ENCODE peak calls at places on chromosomes 6 and 20, in six cellular contexts. T is GM23248, Z is SK-N-SH, G is HCT116, I is MM.1S, A is neural progenitor cell. J is an unnamed sample.
A peak's percentile ranks its signal among the peaks of the same experiment; 100 is the strongest.

GRCh38 chr6:26330835-26331808 is 33.9 kb upstream of the BTN3A2 start:
- DNase-seq in T (peak; percentile 33), Z (peak; percentile 9), G (no peak), I (no peak), A (no peak), J (peak; percentile 88)

GRCh38 chr6:16274519-16275229 is 36.3 kb downstream of the GMPR start:
- DNase-seq in T (no peak), Z (no peak), G (no peak), I (no peak), A (no peak), J (no peak)

GRCh38 chr6:92667843-92668242 is 751.5 kb downstream of the EPHA7 start:
- DNase-seq in T (no peak), Z (no peak), G (no peak), I (no peak), A (no peak), J (no peak)

GRCh38 chr20:46545077-46545826 is 5.2 kb downstream of the OCSTAMP start:
- DNase-seq in T (peak; percentile 15), Z (no peak), G (no peak), I (peak; percentile 92), A (no peak), J (no peak)

GRCh38 chr6:63347599-63347998 is 27.8 kb upstream of the LGSN start:
- DNase-seq in T (peak; percentile 94), Z (no peak), G (peak; percentile 49), I (no peak), A (no peak), J (peak; percentile 83)

GRCh38 chr20:24402234-24402633 is 67.2 kb upstream of the SYNDIG1 start:
- DNase-seq in T (no peak), Z (no peak), G (no peak), I (no peak), A (no peak), J (no peak)

GRCh38 chr20:23446505-23446904 is 6.2 kb downstream of the CST11 start:
- DNase-seq in T (peak; percentile 40), Z (peak; percentile 46), G (peak; percentile 35), I (peak; percentile 29), A (peak; percentile 86), J (peak; percentile 60)

GRCh38 chr6:161630674-161631073 is 356.8 kb upstream of the AGPAT4 start:
- DNase-seq in T (peak; percentile 42), Z (no peak), G (no peak), I (no peak), A (no peak), J (no peak)

GRCh38 chr6:39339111-39339510 is 16.6 kb upstream of the KCNK16 start:
- DNase-seq in T (no peak), Z (no peak), G (no peak), I (no peak), A (no peak), J (no peak)

GRCh38 chr6:111600588-111601440 is 4.9 kb downstream of the TRAF3IP2 start:
- DNase-seq in T (peak; percentile 76), Z (no peak), G (no peak), I (no peak), A (no peak), J (no peak)

GRCh38 chr6:56766806-56767178 is 124.1 kb upstream of the DST start:
- DNase-seq in T (peak; percentile 76), Z (no peak), G (no peak), I (peak; percentile 96), A (no peak), J (peak; percentile 72)

GRCh38 chr6:2738373-2738979 is 12.2 kb downstream of the MYLK4 start:
- DNase-seq in T (peak; percentile 71), Z (peak; percentile 55), G (peak; percentile 41), I (peak; percentile 19), A (peak; percentile 78), J (peak; percentile 80)

GRCh38 chr6:84897874-84898635 is 133.7 kb upstream of the TBX18 start:
- DNase-seq in T (peak; percentile 82), Z (no peak), G (no peak), I (no peak), A (no peak), J (peak; percentile 67)

GRCh38 chr6:137715589-137716045 is 151.4 kb upstream of the TNFAIP3 start:
- DNase-seq in T (peak; percentile 68), Z (no peak), G (no peak), I (no peak), A (no peak), J (no peak)

GRCh38 chr6:113978084-113978675 is 7.2 kb upstream of the HDAC2 start:
- DNase-seq in T (no peak), Z (no peak), G (no peak), I (no peak), A (no peak), J (no peak)

GRCh38 chr6:10403385-10404106 is 11.3 kb downstream of the TFAP2A start:
- DNase-seq in T (peak; percentile 89), Z (no peak), G (no peak), I (no peak), A (no peak), J (peak; percentile 94)

GRCh38 chr6:113530769-113531168 is 326.4 kb upstream of the MARCKS start:
- DNase-seq in T (peak; percentile 89), Z (no peak), G (no peak), I (no peak), A (no peak), J (peak; percentile 66)

GRCh38 chr6:134132494-134133141 is 80.2 kb upstream of the SLC2A12 start:
- DNase-seq in T (no peak), Z (no peak), G (no peak), I (peak; percentile 76), A (no peak), J (no peak)

GRCh38 chr6:90156861-90157260 is 139.8 kb downstream of the BACH2 start:
- DNase-seq in T (no peak), Z (no peak), G (no peak), I (no peak), A (no peak), J (peak; percentile 39)

GRCh38 chr6:15299430-15300131 is 53.7 kb downstream of the JARID2 start:
- DNase-seq in T (peak; percentile 48), Z (no peak), G (no peak), I (peak; percentile 64), A (no peak), J (peak; percentile 34)

GRCh38 chr6:128888444-128889175 is 5.7 kb downstream of the LAMA2 start:
- DNase-seq in T (no peak), Z (no peak), G (no peak), I (no peak), A (no peak), J (no peak)

GRCh38 chr6:88538130-88538706 is 372.1 kb upstream of the CNR1 start:
- DNase-seq in T (peak; percentile 20), Z (no peak), G (no peak), I (no peak), A (peak; percentile 80), J (peak; percentile 6)

GRCh38 chr20:55881204-55881603 is 124.1 kb downstream of the CBLN4 start:
- DNase-seq in T (no peak), Z (no peak), G (no peak), I (no peak), A (no peak), J (no peak)

GRCh38 chr6:134223761-134224445 is 94.0 kb downstream of the SGK1 start:
- DNase-seq in T (peak; percentile 71), Z (no peak), G (no peak), I (no peak), A (no peak), J (no peak)

DNA sequence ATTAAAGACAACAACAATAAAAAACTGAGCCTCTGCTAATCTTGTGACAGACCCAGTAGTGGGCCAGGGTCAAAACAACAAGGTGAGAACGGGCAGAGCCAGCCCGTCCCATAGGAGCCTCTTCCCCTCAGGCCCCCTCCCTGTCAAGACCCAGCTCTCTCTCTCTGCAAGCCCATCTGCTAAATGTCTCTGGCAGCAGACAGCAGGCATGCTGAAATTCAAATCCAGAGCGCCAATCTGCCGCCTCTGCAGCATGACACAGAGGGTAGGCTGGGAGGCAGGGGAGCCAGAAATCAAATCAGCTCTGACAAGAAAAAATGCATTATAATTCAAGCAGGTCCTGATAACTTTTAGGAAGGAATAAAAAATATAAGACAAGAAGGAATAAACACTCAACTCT is 26.3 kb downstream of the METTL24 start:
- DNase-seq in T (peak; percentile 63), Z (peak; percentile 85), G (no peak), I (no peak), A (no peak), J (no peak)
- H3K9ac ChIP-seq in T (no peak overlapping the region), Z (peak overlapping the region; percentile 4), G (no peak overlapping the region), I (no peak overlapping the region), A (no peak overlapping the region), J (no peak overlapping the region)

GRCh38 chr6:105733556-105734162 is 330.8 kb upstream of the PREP start:
- DNase-seq in T (peak; percentile 70), Z (peak; percentile 1), G (peak; percentile 41), I (peak; percentile 63), A (peak; percentile 59), J (peak; percentile 55)
- TF ChIP-seq EZH2phosphoT487 in T (no peak), Z (no peak), G (no peak), I (no peak), A (no peak), J (no peak)

DNA sequence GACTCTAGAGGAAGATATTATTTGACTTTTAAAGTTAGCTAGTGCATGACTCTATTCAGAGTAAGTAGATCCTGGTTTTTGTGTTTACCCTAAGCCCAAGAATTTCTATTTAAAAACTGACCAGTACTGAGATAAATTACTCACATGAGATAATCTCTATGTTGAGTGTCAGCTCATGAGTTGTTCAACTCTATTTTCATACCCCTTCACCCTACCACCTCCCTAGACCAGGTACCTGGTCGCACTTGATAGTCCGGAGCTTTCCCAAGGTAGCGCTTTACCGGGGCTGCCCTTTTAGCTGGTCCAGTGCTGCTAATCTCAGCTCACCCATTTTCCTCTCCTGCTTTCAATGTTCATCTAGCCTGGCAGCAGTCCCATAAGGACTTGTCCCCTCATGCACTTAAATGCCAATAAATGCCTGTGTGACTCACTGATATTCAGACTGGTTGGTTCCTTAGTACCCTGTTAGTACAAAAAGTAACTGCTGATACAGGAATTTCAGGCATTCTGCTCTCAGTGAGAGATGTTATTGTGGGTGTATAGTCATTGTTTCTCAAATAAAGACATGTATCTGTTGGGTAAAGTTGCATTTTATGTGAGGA is 503.9 kb downstream of the ADGRB3 start:
- DNase-seq in T (no peak), Z (no peak), G (no peak), I (no peak), A (peak; percentile 5), J (no peak)
- H3K4me3 ChIP-seq in T (no peak overlapping the region), Z (no peak overlapping the region), G (no peak overlapping the region), I (no peak overlapping the region), A (no peak overlapping the region), J (no peak overlapping the region)

GRCh38 chr20:63953764-63954429 is 2.3 kb downstream of the UCKL1 start:
- DNase-seq in T (peak; percentile 24), Z (no peak), G (no peak), I (no peak), A (no peak), J (no peak)
- H3K9ac ChIP-seq in T (peak overlapping the region; percentile 94), Z (no peak overlapping the region), G (no peak overlapping the region), I (no peak overlapping the region), A (no peak overlapping the region), J (no peak overlapping the region)

J was measured in PC-3.